ENCODE peak calls at places on chromosomes 7 and 10, in four cellular contexts. O, A, M and U are unnamed samples.
A peak's percentile ranks its signal among the peaks of the same experiment; 100 is the strongest.

GRCh38 chr10:124935946-124936345 is 6.0 kb upstream of the ZRANB1 start:
- DNase-seq in O (no peak), A (no peak), M (no peak), U (no peak)

GRCh38 chr7:41367967-41368882 is 334.7 kb downstream of the INHBA start:
- DNase-seq in O (no peak), A (no peak), M (no peak), U (no peak)

GRCh38 chr7:12066004-12066403 is 145.1 kb upstream of the TMEM106B start:
- DNase-seq in O (no peak), A (peak; percentile 17), M (no peak), U (no peak)

GRCh38 chr10:121337356-121337936 is 260.8 kb downstream of the FGFR2 start:
- DNase-seq in O (no peak), A (no peak), M (no peak), U (no peak)

GRCh38 chr10:102552533-102552932 is 48.8 kb downstream of the SUFU start:
- DNase-seq in O (no peak), A (no peak), M (no peak), U (no peak)

GRCh38 chr10:101120884-101121660 is 10.0 kb upstream of the TLX1 start:
- DNase-seq in O (no peak), A (no peak), M (no peak), U (no peak)

GRCh38 chr10:22321831-22322662 is 1.1 kb downstream of the BMI1 start:
- DNase-seq in O (peak; percentile 38), A (peak; percentile 32), M (peak; percentile 12), U (no peak)

GRCh38 chr10:48779077-48779476 is 94.4 kb downstream of the WDFY4 start:
- DNase-seq in O (no peak), A (no peak), M (no peak), U (no peak)

GRCh38 chr10:102998508-102998907 is 80.4 kb downstream of the CNNM2 start:
- DNase-seq in O (no peak), A (no peak), M (no peak), U (no peak)

GRCh38 chr10:974038-974784 is 14.0 kb upstream of the GTPBP4 start:
- DNase-seq in O (no peak), A (peak; percentile 36), M (peak; percentile 42), U (no peak)

GRCh38 chr7:100155553-100156317 is 2.8 kb downstream of the TRAPPC14 start:
- DNase-seq in O (no peak), A (no peak), M (no peak), U (no peak)

GRCh38 chr10:86265877-86266259 is 100.7 kb downstream of the GRID1 start:
- DNase-seq in O (no peak), A (no peak), M (no peak), U (no peak)

GRCh38 chr10:19719320-19719719 is 96.9 kb upstream of the PLXDC2 start:
- DNase-seq in O (no peak), A (no peak), M (peak; percentile 92), U (peak; percentile 91)

GRCh38 chr10:4359003-4359402 is 467.0 kb upstream of the AKR1E2 start:
- DNase-seq in O (no peak), A (peak; percentile 35), M (peak; percentile 16), U (peak; percentile 65)

GRCh38 chr7:116528008-116528789 is 3.4 kb downstream of the CAV1 start:
- DNase-seq in O (peak; percentile 80), A (peak; percentile 64), M (peak; percentile 96), U (peak; percentile 97)

GRCh38 chr10:50919010-50919409 is 33.6 kb upstream of the A1CF start:
- DNase-seq in O (no peak), A (no peak), M (no peak), U (no peak)

GRCh38 chr7:11170160-11170559 is 196.5 kb downstream of the PHF14 start:
- DNase-seq in O (no peak), A (no peak), M (no peak), U (no peak)

GRCh38 chr10:34687434-34688205 is 127.5 kb downstream of the PARD3 start:
- DNase-seq in O (no peak), A (peak; percentile 15), M (no peak), U (peak; percentile 42)

GRCh38 chr10:28679941-28680752 is 2.8 kb downstream of the BAMBI start:
- DNase-seq in O (no peak), A (peak; percentile 42), M (no peak), U (peak; percentile 17)

GRCh38 chr7:52017802-52018679 is 701.4 kb upstream of the COBL start:
- DNase-seq in O (no peak), A (peak; percentile 56), M (no peak), U (no peak)

GRCh38 chr7:105298439-105298894 is 90.3 kb downstream of the SRPK2 start:
- DNase-seq in O (no peak), A (no peak), M (no peak), U (no peak)

GRCh38 chr10:8325417-8325980 is 271.0 kb downstream of the GATA3 start:
- DNase-seq in O (no peak), A (no peak), M (no peak), U (no peak)

GRCh38 chr10:103693070-103693811 is 162.1 kb downstream of the SH3PXD2A start:
- DNase-seq in O (no peak), A (no peak), M (no peak), U (no peak)

GRCh38 chr10:69640196-69640980 is 10.3 kb downstream of the FAM241B start:
- DNase-seq in O (no peak), A (no peak), M (no peak), U (no peak)

GRCh38 chr7:3149961-3150516 is 106.4 kb upstream of the CARD11 start:
- DNase-seq in O (no peak), A (no peak), M (no peak), U (no peak)

GRCh38 chr10:70738425-70739121 is 46.6 kb downstream of the TBATA start:
- DNase-seq in O (no peak), A (no peak), M (no peak), U (no peak)

GRCh38 chr10:48523212-48523819 is 81.6 kb downstream of the ARHGAP22 start:
- DNase-seq in O (peak; percentile 72), A (peak; percentile 50), M (peak; percentile 96), U (peak; percentile 97)

GRCh38 chr7:146956323-146956722 is 839.7 kb downstream of the CNTNAP2 start:
- DNase-seq in O (no peak), A (no peak), M (no peak), U (no peak)

GRCh38 chr7:27187702-27188665 is 3.0 kb upstream of the HOXA11 start:
- DNase-seq in O (no peak), A (no peak), M (no peak), U (no peak)

GRCh38 chr7:105890290-105890997 is 14.0 kb upstream of the ATXN7L1 start:
- DNase-seq in O (no peak), A (no peak), M (peak; percentile 67), U (peak; percentile 19)

GRCh38 chr7:2231992-2232765 is 566 bp downstream of the MAD1L1 start:
- DNase-seq in O (no peak), A (no peak), M (no peak), U (no peak)

GRCh38 chr10:101843032-101843991 is at the start of gene KCNIP2:
- DNase-seq in O (peak; percentile 54), A (no peak), M (no peak), U (no peak)

GRCh38 chr10:6151087-6151977 is 51.4 kb upstream of the PFKFB3 start:
- DNase-seq in O (peak; percentile 62), A (peak; percentile 66), M (peak; percentile 42), U (peak; percentile 75)

GRCh38 chr7:141668853-141669252 is 33.1 kb downstream of the DENND11 start:
- DNase-seq in O (no peak), A (no peak), M (no peak), U (no peak)

GRCh38 chr7:7719235-7719634 is 828 bp upstream of the RPA3 start:
- DNase-seq in O (no peak), A (peak; percentile 35), M (peak; percentile 98), U (peak; percentile 99)

GRCh38 chr7:46839651-46840050 is 742.3 kb downstream of the TNS3 start:
- DNase-seq in O (no peak), A (no peak), M (peak; percentile 64), U (no peak)

GRCh38 chr10:43853369-43853768 is 204.7 kb upstream of the ZNF32 start:
- DNase-seq in O (no peak), A (no peak), M (no peak), U (no peak)

GRCh38 chr10:84373000-84373399 is 44.6 kb downstream of the CCSER2 start:
- DNase-seq in O (no peak), A (no peak), M (no peak), U (no peak)

GRCh38 chr10:49833162-49833561 is 71.0 kb upstream of the OGDHL start:
- DNase-seq in O (no peak), A (no peak), M (no peak), U (no peak)
- H3K4me1 ChIP-seq in O (no peaks in the 10 kb centered on the region), A (peaks cover 19% of the 10 kb centered on the region), M (peaks cover 12% of the 10 kb centered on the region), U (no peaks in the 10 kb centered on the region)

GRCh38 chr7:30925117-30925516 is 13.5 kb downstream of the AQP1 start:
- DNase-seq in O (peak; percentile 2), A (no peak), M (no peak), U (no peak)

GRCh38 chr7:30925913-30926312 is 14.3 kb downstream of the AQP1 start:
- DNase-seq in O (peak; percentile 2), A (no peak), M (no peak), U (no peak)

GRCh38 chr7:30923774-30924413 is 12.2 kb downstream of the AQP1 start:
- DNase-seq in O (peak; percentile 5), A (no peak), M (no peak), U (no peak)

GRCh38 chr7:30923009-30923773 is 11.5 kb downstream of the AQP1 start:
- DNase-seq in O (peak; percentile 7), A (no peak), M (no peak), U (no peak)

DNA sequence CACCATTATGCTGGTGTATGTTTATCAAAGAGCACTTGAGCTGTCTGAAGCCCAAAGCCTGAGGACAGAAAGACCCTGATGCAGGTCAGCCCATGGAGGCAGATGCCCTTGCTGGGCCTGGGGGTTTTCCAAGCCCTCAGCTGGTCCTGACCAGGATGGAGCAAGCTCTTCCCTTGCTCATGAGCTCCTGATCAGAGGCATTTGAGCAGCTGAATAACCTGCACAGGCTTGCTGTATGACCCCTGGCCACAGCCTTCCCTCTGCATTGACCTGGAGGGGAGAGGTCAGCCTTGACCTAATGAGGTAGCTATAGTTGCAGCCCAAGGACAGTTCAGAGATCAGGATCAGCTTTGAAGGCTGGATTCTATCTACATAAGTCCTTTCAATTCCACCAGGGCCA is 13.0 kb downstream of the AQP1 start:
- DNase-seq in O (peak; percentile 3), A (no peak), M (no peak), U (no peak)
- H3K27ac ChIP-seq in O (no peak overlapping the region), A (no peak overlapping the region), M (no peak overlapping the region), U (no peak overlapping the region)

GRCh38 chr10:33335550-33335799 is 1.0 kb upstream of the NRP1 start:
- DNase-seq in O (no peak), A (peak; percentile 81), M (no peak), U (no peak)

GRCh38 chr10:33334839-33335549 is 527 bp upstream of the NRP1 start:
- DNase-seq in O (peak; percentile 82), A (peak; percentile 88), M (peak; percentile 84), U (peak; percentile 97)

GRCh38 chr10:33332183-33333031 is 2.1 kb downstream of the NRP1 start:
- DNase-seq in O (no peak), A (peak; percentile 28), M (peak; percentile 31), U (peak; percentile 87)

GRCh38 chr10:33334170-33334838 is at the start of gene NRP1:
- DNase-seq in O (peak; percentile 46), A (peak; percentile 89), M (no peak), U (peak; percentile 11)

GRCh38 chr10:33333260-33334169 is 952 bp downstream of the NRP1 start:
- DNase-seq in O (no peak), A (peak; percentile 36), M (peak; percentile 18), U (peak; percentile 34)
- H3K4me1 ChIP-seq in O (peaks cover under 1% of the 10 kb centered on the region), A (peaks cover 28% of the 10 kb centered on the region), M (peaks cover 20% of the 10 kb centered on the region), U (peaks cover 5% of the 10 kb centered on the region)

GRCh38 chr10:31013331-31013730 is 18.3 kb downstream of the ZNF438 start:
- DNase-seq in O (no peak), A (no peak), M (no peak), U (no peak)
- H3K27ac ChIP-seq in O (no peak overlapping the region), A (no peak overlapping the region), M (no peak overlapping the region), U (no peak overlapping the region)

GRCh38 chr10:78976825-78977760 is 91.7 kb upstream of the ZMIZ1 start:
- DNase-seq in O (no peak), A (no peak), M (no peak), U (no peak)
- H3K4me1 ChIP-seq in O (no peaks in the 10 kb centered on the region), A (peaks cover 48% of the 10 kb centered on the region), M (peaks cover 57% of the 10 kb centered on the region), U (peaks cover 34% of the 10 kb centered on the region)